ENCODE peak calls at places on chromosomes 16 and 17, in five cellular contexts. V is H54, O is IMR-90, G is endothelial cell of umbilical vein, S is A549. A is an unnamed sample.

GRCh38 chr17:38419508-38419981 is 8.7 kb upstream of the ARHGAP23 start:
- DNase-seq in V (no peak), O (no peak), G (no peak), S (no peak), A (no peak)

GRCh38 chr17:17696871-17697633 is 15.8 kb downstream of the RAI1 start:
- DNase-seq in V (no peak), O (no peak), G (no peak), S (no peak), A (peak)

GRCh38 chr16:4404247-4404966 is 12.0 kb downstream of the CORO7 start:
- DNase-seq in V (no peak), O (no peak), G (peak), S (peak), A (peak)

GRCh38 chr16:65548470-65548869 is 426.6 kb upstream of the CDH11 start:
- DNase-seq in V (no peak), O (peak), G (no peak), S (no peak), A (no peak)

GRCh38 chr17:40313660-40314556 is 4.9 kb downstream of the RARA start:
- DNase-seq in V (no peak), O (no peak), G (no peak), S (peak), A (no peak)

GRCh38 chr16:74071996-74072559 is 224.5 kb upstream of the PSMD7 start:
- DNase-seq in V (no peak), O (no peak), G (no peak), S (no peak), A (no peak)

GRCh38 chr16:26673011-26673410 is 393.7 kb upstream of the C16orf82 start:
- DNase-seq in V (no peak), O (no peak), G (no peak), S (no peak), A (no peak)

GRCh38 chr16:13483121-13483520 is 436.8 kb upstream of the ERCC4 start:
- DNase-seq in V (no peak), O (no peak), G (no peak), S (no peak), A (no peak)

GRCh38 chr17:238964-239259 is 57.5 kb upstream of the DOC2B start:
- DNase-seq in V (no peak), O (no peak), G (no peak), S (no peak), A (no peak)

GRCh38 chr17:69335018-69335417 is 8.1 kb upstream of the ABCA5 start:
- DNase-seq in V (no peak), O (peak), G (peak), S (peak), A (no peak)

GRCh38 chr17:79182176-79183160 is 107.8 kb downstream of the ENGASE start:
- DNase-seq in V (no peak), O (no peak), G (no peak), S (no peak), A (no peak)

GRCh38 chr16:74030000-74030399 is 266.6 kb upstream of the PSMD7 start:
- DNase-seq in V (no peak), O (no peak), G (no peak), S (no peak), A (no peak)

GRCh38 chr17:38657824-38658740 is 16.7 kb downstream of the EPOP start:
- DNase-seq in V (no peak), O (no peak), G (no peak), S (no peak), A (no peak)

GRCh38 chr17:79800325-79801155 is 3.7 kb upstream of the CBX8 start:
- DNase-seq in V (peak), O (peak), G (no peak), S (no peak), A (no peak)

GRCh38 chr17:81910840-81911276 is 341 bp downstream of the PCYT2 start:
- DNase-seq in V (peak), O (no peak), G (no peak), S (no peak), A (peak)

GRCh38 chr17:81911969-81912368 is 770 bp upstream of the PCYT2 start:
- DNase-seq in V (no peak), O (no peak), G (no peak), S (no peak), A (no peak)

GRCh38 chr17:81912441-81913309 is 1.5 kb upstream of the PCYT2 start:
- DNase-seq in V (peak), O (no peak), G (no peak), S (no peak), A (peak)

GRCh38 chr17:81909966-81910839 is 996 bp downstream of the PCYT2 start:
- DNase-seq in V (peak), O (no peak), G (no peak), S (no peak), A (peak)

DNA sequence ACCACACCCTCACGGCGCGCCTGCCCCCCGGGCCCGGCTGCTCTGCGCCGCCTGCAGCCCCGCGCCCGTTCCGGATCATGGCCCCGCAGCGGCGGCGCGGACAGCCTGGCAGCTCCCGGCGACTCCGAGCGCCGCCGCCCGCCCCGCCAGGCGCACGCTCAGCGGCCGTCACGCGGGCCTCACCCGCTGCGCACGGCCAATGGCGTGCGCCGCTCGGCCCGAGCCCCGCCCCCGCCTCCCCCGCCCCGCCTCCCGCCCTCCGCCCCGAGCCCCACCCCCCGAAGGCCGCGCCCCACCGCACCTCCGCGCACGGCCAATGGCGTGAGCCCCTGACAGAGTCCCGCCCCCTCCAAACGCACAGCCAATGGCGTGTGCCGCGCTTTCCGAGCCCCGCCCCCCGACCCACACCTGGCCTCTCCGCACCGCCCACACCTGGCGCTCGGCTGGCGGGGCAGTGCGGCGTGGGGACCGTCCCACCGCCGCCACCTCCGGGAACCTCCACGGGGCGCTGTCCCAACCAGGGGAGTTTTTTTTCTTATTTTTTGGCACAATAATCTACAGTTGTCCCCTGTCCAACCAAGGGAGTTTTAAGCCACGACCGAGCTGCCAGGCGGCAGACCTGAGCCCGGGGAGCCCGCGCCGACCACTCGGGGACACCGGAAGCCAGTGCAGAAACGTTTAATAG is at the start of gene PCYT2:
- DNase-seq in V (peak), O (peak), G (peak), S (peak), A (peak)
- TF ChIP-seq POLR2A in V (peak), O (no peak), G (peak), S (peak), A (no peak)

DNA sequence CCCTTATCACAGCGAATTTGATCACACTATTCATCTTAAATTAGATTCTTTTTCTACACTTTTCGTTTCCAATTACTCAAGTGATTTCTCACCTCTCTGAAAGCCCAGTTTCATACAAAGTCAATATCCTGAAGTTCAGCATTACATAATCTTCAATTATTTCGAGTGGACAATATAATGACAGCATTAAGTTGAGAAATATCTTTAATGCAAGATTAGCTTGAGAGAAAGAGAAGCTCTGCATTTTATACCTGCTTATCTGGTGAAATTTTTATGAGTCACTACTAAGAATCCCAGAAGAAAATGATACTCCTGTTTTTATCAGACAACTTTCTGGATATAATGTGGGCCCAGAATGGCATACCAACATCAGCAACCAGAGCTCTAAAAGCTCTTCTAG is 509.6 kb downstream of the KCNJ2 start:
- DNase-seq in V (no peak), O (no peak), G (no peak), S (no peak), A (no peak)
- TF ChIP-seq POLR2A in V (no peak), O (no peak), G (no peak), S (no peak), A (no peak)

GRCh38 chr17:42544874-42545283 is 7.8 kb upstream of the HSD17B1 start:
- DNase-seq in V (no peak), O (no peak), G (no peak), S (no peak), A (no peak)

GRCh38 chr17:42548993-42549755 is 3.5 kb upstream of the HSD17B1 start:
- DNase-seq in V (no peak), O (no peak), G (no peak), S (no peak), A (no peak)

GRCh38 chr17:42547698-42548069 is 5.0 kb upstream of the HSD17B1 start:
- DNase-seq in V (no peak), O (no peak), G (no peak), S (no peak), A (peak)

GRCh38 chr17:42547001-42547461 is 5.7 kb upstream of the HSD17B1 start:
- DNase-seq in V (no peak), O (no peak), G (no peak), S (no peak), A (no peak)

GRCh38 chr17:42548070-42548837 is 4.5 kb upstream of the HSD17B1 start:
- DNase-seq in V (no peak), O (no peak), G (peak), S (peak), A (peak)
- TF ChIP-seq POLR2A in V (no peak), O (no peak), G (peak), S (peak), A (no peak)

DNA sequence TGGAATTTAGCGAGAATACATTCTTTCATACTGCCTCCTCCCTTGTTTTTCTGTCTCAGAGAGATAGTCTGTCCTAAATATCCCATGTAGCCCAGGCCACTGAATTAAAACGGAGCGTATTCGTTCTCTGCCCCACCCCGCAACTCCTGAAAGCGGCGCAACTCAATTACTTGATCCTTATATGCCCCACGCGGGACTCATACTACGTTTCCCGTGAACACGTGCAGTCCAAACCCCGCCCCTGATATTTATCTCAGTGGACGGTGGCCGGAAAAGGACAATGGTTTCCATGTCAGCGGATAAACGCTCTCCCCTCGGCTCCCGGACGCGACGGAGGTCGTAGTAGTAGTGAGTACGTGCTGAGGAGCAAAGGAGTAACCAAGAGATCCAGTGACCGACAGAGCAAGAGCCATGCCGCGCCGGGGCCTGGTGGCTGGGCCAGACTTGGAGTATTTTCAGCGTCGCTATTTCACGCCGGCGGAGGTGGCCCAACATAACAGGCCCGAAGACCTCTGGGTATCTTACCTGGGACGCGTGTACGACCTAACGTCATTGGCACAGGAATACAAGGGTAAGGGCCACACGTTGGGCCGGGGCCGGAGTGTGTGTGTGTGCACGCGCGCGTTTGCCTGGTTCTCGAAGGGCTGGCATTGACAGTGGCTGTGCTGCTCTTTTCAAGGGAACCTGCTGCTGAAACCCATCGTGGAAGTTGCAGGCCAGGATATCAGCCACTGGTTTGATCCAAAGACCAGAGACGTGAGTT is at the start of gene CYB5D1:
- DNase-seq in V (peak), O (peak), G (peak), S (peak), A (peak)
- TF ChIP-seq POLR2A in V (no peak), O (peak), G (no peak), S (peak), A (no peak)

DNA sequence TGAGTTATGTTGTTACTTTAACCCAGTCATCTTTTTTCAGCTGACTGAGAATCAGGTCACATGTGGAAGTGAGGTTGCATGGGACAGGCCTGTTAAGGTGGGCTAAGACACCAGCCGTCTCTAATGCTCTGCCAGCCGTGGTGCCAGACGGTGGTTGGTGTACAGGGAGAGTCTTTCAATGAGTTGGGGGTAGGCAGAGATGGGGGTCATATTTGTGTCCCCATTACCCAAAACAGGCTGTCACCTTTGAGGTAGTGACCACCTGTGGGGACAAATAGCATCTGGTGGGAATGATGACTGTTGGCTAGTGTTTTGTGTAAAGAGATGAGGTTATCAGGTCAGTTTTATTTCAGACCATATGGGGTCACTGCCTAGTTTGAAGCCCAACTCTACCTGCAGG is 1.8 kb downstream of the RPL38 start:
- DNase-seq in V (no peak), O (no peak), G (no peak), S (no peak), A (no peak)
- TF ChIP-seq POLR2A in V (no peak), O (no peak), G (no peak), S (no peak), A (no peak)

GRCh38 chr17:35537569-35538209 is at the start of gene SLFN12L:
- DNase-seq in V (no peak), O (no peak), G (peak), S (no peak), A (no peak)
- TF ChIP-seq POLR2A in V (no peak), O (no peak), G (no peak), S (no peak), A (no peak)

GRCh38 chr17:76867578-76868175 is 527 bp upstream of the MGAT5B start:
- DNase-seq in V (peak), O (peak), G (peak), S (peak), A (no peak)

GRCh38 chr17:76869878-76870714 is 1.9 kb downstream of the MGAT5B start:
- DNase-seq in V (no peak), O (peak), G (no peak), S (no peak), A (no peak)

GRCh38 chr17:76868176-76868668 is at the start of gene MGAT5B:
- DNase-seq in V (peak), O (peak), G (peak), S (peak), A (peak)

GRCh38 chr17:76869209-76869877 is 1.1 kb downstream of the MGAT5B start:
- DNase-seq in V (no peak), O (no peak), G (no peak), S (no peak), A (no peak)

DNA sequence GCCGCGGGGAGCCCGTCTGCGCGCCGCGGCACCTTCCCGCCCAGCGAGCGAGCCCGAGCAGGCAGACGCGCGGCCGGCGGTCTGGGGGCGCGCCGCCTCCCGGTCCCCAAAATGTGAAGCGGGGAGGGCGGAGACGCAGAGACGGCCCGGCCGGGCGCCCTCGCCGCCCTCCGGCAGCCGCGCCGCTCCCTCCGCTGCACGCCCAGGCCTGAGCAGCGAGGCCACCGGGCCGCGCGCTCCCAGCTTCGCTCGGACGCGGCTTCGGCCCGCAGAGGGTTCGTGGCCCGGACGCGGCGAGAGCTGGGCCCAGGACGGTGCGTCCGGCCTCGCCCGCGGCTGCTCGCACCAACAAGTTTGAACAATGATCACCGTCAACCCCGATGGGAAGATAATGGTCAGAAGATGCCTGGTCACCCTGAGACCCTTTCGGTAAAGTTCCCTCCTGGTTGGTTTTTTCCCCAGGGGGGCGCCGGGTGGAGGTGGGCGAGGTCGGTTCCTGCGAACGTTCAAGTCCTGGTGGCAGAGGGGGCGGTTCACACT is 535 bp downstream of the MGAT5B start:
- DNase-seq in V (no peak), O (no peak), G (no peak), S (peak), A (no peak)
- TF ChIP-seq POLR2A in V (no peak), O (no peak), G (no peak), S (no peak), A (no peak)

GRCh38 chr16:67431077-67431804 is at the start of gene HSD11B2:
- DNase-seq in V (peak), O (peak), G (peak), S (peak), A (peak)
- TF ChIP-seq POLR2A in V (no peak), O (no peak), G (no peak), S (no peak), A (no peak)

GRCh38 chr17:47176438-47176837 is 12.7 kb downstream of the CDC27 start:
- DNase-seq in V (no peak), O (no peak), G (no peak), S (no peak), A (no peak)
- TF ChIP-seq POLR2A in V (no peak), O (no peak), G (no peak), S (no peak), A (no peak)

GRCh38 chr16:54286330-54287017 is at the start of gene IRX3:
- DNase-seq in V (peak), O (peak), G (peak), S (peak), A (peak)
- TF ChIP-seq POLR2A in V (peak), O (no peak), G (no peak), S (peak), A (no peak)